ENCODE peak calls at places on chromosomes 6 and 20, in six cellular contexts. I is breast epithelium, O is cardiac muscle cell, J is WTC11, S is AG04450, N is HL-60. V is an unnamed sample.

GRCh38 chr20:40728470-40728869 is 39.4 kb upstream of the MAFB start:
- DNase-seq in I (no peak), O (no peak), J (no peak), S (no peak), N (no peak), V (no peak)

GRCh38 chr6:166904101-166904746 is 52.1 kb downstream of the RNASET2 start:
- DNase-seq in I (no peak), O (peak), J (no peak), S (no peak), N (no peak), V (no peak)

GRCh38 chr6:137926207-137926731 is 59.2 kb downstream of the TNFAIP3 start:
- DNase-seq in I (no peak), O (no peak), J (peak), S (peak), N (no peak), V (peak)

GRCh38 chr6:140040391-140040790 is 665.9 kb upstream of the CITED2 start:
- DNase-seq in I (no peak), O (no peak), J (no peak), S (no peak), N (no peak), V (no peak)

GRCh38 chr20:56875052-56875663 is 246.1 kb downstream of the TFAP2C start:
- DNase-seq in I (no peak), O (no peak), J (peak), S (peak), N (no peak), V (no peak)

GRCh38 chr6:49004806-49005205 is 458.2 kb downstream of the MMUT start:
- DNase-seq in I (no peak), O (no peak), J (no peak), S (no peak), N (no peak), V (no peak)

GRCh38 chr6:111663692-111664564 is 58.2 kb upstream of the TRAF3IP2 start:
- DNase-seq in I (no peak), O (peak), J (peak), S (no peak), N (no peak), V (no peak)

GRCh38 chr6:28544211-28544610 is 18.5 kb downstream of the GPX5 start:
- DNase-seq in I (no peak), O (no peak), J (peak), S (no peak), N (no peak), V (no peak)

GRCh38 chr6:10951675-10952282 is 64.9 kb downstream of the SYCP2L start:
- DNase-seq in I (no peak), O (peak), J (no peak), S (peak), N (peak), V (no peak)

GRCh38 chr20:16369441-16369840 is 203.8 kb downstream of the KIF16B start:
- DNase-seq in I (no peak), O (no peak), J (no peak), S (no peak), N (no peak), V (no peak)

GRCh38 chr20:16368645-16369292 is 204.5 kb downstream of the KIF16B start:
- DNase-seq in I (no peak), O (no peak), J (no peak), S (peak), N (no peak), V (no peak)

GRCh38 chr20:16366548-16366947 is 206.7 kb downstream of the KIF16B start:
- DNase-seq in I (no peak), O (no peak), J (no peak), S (no peak), N (no peak), V (no peak)

GRCh38 chr20:16363832-16364687 is 209.2 kb downstream of the KIF16B start:
- DNase-seq in I (no peak), O (no peak), J (no peak), S (no peak), N (no peak), V (no peak)

GRCh38 chr20:16367948-16368560 is 205.2 kb downstream of the KIF16B start:
- DNase-seq in I (no peak), O (no peak), J (no peak), S (no peak), N (no peak), V (no peak)
- TF ChIP-seq CTCF in I (no peak), O (no peak), J (no peak), S (no peak), N (no peak), V (no peak)

GRCh38 chr6:9484686-9485085 is 930.2 kb downstream of the TFAP2A start:
- DNase-seq in I (no peak), O (no peak), J (no peak), S (no peak), N (no peak), V (no peak)

GRCh38 chr6:9484091-9484490 is 930.8 kb downstream of the TFAP2A start:
- DNase-seq in I (no peak), O (no peak), J (no peak), S (no peak), N (no peak), V (no peak)

GRCh38 chr6:9485992-9486391 is 928.9 kb downstream of the TFAP2A start:
- DNase-seq in I (no peak), O (no peak), J (no peak), S (no peak), N (no peak), V (no peak)

GRCh38 chr6:9482030-9482731 is 932.7 kb downstream of the TFAP2A start:
- DNase-seq in I (no peak), O (no peak), J (no peak), S (peak), N (no peak), V (no peak)

DNA sequence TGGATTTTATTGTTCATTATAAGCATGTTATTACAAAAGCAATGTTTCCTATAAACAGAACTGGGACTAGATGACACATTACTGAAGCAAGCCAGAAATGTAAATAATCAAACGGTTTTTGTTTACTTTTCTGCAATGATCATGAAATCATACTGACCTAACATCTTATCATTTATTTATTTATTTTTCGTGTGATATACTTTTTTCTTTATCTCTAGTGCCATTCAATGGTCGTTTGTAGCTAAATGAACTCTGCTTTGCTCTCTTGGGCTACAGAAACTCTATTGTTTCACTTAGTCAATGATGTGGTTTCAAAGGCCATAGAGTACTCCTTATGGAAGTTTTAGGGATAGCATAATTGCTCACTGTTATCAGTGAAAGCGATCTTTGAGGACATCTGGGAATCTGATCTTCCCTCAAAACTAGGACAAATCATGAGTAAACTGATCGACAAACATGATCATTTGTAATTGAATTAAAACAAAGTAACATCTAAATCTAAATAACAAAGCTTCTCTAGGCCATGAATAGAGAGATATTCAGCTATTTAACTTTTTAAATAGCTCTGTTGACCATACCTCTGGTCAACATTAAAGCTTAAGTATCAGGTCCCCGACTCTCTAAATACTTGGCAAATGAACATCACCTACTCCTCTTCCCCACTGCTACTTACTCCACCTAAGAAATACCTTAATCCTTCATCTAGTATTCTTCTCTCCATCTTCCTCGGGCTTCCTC is 933.4 kb downstream of the TFAP2A start:
- DNase-seq in I (no peak), O (no peak), J (no peak), S (no peak), N (no peak), V (no peak)
- TF ChIP-seq CTCF in I (no peak), O (no peak), J (no peak), S (no peak), N (no peak), V (no peak)

GRCh38 chr6:33116881-33117711 is 41.3 kb downstream of the HLA-DPB1 start:
- DNase-seq in I (no peak), O (peak), J (peak), S (no peak), N (no peak), V (no peak)

GRCh38 chr6:33117826-33118277 is 42.1 kb downstream of the HLA-DPB1 start:
- DNase-seq in I (no peak), O (no peak), J (no peak), S (no peak), N (no peak), V (no peak)

GRCh38 chr6:33114428-33114827 is 38.6 kb downstream of the HLA-DPB1 start:
- DNase-seq in I (no peak), O (no peak), J (no peak), S (no peak), N (peak), V (no peak)

GRCh38 chr6:33116417-33116816 is 40.6 kb downstream of the HLA-DPB1 start:
- DNase-seq in I (no peak), O (peak), J (peak), S (no peak), N (no peak), V (no peak)

GRCh38 chr6:33118525-33119123 is 42.8 kb downstream of the HLA-DPB1 start:
- DNase-seq in I (no peak), O (peak), J (no peak), S (peak), N (peak), V (no peak)
- TF ChIP-seq CTCF in I (peak), O (peak), J (peak), S (peak), N (peak), V (peak)

DNA sequence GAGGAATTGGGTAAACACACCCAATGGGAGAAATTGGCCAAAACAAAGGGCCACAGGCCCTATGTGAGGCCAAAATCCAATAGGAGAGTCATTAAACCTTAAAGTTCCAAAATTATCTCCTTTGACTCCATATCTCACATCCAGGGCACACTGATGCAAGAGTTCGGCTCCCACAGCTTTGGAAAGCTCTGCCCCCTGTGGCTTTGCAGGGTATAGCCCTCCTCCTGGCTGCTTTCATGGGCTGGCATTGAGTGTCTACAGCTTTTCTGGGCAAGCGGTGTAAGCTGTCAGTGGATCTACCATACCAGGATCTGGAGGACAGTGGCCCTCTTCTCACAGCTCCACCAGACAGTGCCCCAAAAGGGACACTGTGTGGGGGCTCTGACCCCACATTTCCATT is 160.5 kb downstream of the ADGRG6 start:
- DNase-seq in I (no peak), O (no peak), J (peak), S (no peak), N (no peak), V (no peak)
- TF ChIP-seq CTCF in I (no peak), O (peak), J (no peak), S (no peak), N (no peak), V (peak)

GRCh38 chr20:42041000-42041565 is 422.9 kb upstream of the CHD6 start:
- DNase-seq in I (no peak), O (peak), J (no peak), S (no peak), N (no peak), V (no peak)
- TF ChIP-seq CTCF in I (no peak), O (no peak), J (no peak), S (no peak), N (no peak), V (no peak)

GRCh38 chr20:43511879-43512278 is 4.4 kb downstream of the L3MBTL1 start:
- DNase-seq in I (no peak), O (no peak), J (no peak), S (no peak), N (no peak), V (no peak)

GRCh38 chr20:43506238-43506637 is 1.3 kb upstream of the L3MBTL1 start:
- DNase-seq in I (no peak), O (no peak), J (no peak), S (no peak), N (no peak), V (no peak)

GRCh38 chr20:43507150-43508080 is at the start of gene L3MBTL1:
- DNase-seq in I (no peak), O (peak), J (peak), S (no peak), N (peak), V (no peak)

GRCh38 chr20:43508106-43508505 is 609 bp downstream of the L3MBTL1 start:
- DNase-seq in I (no peak), O (no peak), J (peak), S (no peak), N (no peak), V (no peak)

DNA sequence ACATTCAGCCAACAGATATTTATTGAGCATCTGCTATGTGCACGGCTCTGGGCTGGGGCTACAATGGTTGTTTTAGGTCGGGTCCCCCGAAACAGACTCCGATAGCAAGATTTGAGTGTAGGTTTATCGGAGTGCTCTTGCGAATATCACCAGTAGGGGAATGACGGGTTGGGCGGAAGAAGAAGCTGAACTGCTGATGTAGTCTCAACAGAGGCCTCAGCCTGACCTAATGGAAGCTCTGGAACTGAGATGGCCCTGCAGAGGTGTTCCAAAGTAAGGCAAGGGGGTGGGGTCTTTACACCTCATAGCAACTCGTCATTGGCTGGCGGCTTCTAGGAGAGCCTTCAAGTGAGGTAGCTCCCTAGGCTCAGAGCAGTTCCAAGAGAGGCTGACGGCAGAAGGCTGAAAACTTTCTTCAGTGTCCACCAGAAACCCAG is 1.1 kb downstream of the L3MBTL1 start:
- DNase-seq in I (no peak), O (peak), J (peak), S (no peak), N (no peak), V (no peak)
- TF ChIP-seq CTCF in I (no peak), O (peak), J (no peak), S (peak), N (no peak), V (no peak)

DNA sequence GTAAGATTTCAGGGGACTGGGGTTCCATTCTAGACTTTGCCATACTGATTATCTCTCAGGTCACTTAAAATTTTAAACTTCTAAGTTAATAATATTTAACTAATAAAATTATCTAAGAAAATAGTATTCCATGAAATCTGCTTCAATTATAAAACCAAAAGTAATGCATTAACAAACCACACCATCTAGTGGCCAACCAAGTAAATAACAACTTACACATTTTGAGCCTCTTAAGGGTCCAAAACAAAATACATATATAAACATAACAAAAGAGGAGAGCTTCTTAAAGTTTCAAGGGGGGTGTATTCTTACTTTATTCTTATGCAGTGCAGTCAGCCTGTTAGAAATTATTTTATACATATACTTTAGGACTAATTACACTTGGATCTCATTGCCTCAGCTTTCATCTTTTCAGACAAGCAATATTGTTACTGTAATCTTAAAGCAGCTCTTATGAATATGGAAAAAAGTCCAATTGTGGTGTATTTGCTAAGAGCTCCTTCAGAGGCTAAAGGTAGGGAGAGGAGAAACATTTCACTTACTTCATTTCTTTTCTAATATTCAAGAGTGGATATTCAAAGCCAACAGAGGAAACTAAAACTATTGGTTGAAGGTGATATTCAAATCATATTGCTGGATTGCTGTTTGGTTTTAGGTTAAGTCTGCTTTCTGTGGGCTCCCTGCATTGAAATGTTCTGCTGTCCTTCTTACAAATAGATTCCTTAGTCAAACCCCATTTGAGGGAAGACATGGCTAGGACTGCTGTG is 199.7 kb upstream of the SIM1 start:
- DNase-seq in I (no peak), O (peak), J (no peak), S (peak), N (no peak), V (no peak)
- TF ChIP-seq CTCF in I (peak), O (peak), J (peak), S (peak), N (no peak), V (peak)

GRCh38 chr6:135088818-135089809 is 34.5 kb upstream of the HBS1L start:
- DNase-seq in I (no peak), O (no peak), J (no peak), S (peak), N (peak), V (peak)
- TF ChIP-seq CTCF in I (no peak), O (peak), J (peak), S (peak), N (peak), V (peak)

GRCh38 chr6:12640438-12640837 is 76.1 kb upstream of the PHACTR1 start:
- DNase-seq in I (no peak), O (no peak), J (no peak), S (no peak), N (no peak), V (no peak)

GRCh38 chr6:12635813-12636212 is 80.8 kb upstream of the PHACTR1 start:
- DNase-seq in I (no peak), O (peak), J (no peak), S (no peak), N (no peak), V (no peak)

GRCh38 chr6:12637960-12638641 is 78.5 kb upstream of the PHACTR1 start:
- DNase-seq in I (peak), O (peak), J (peak), S (no peak), N (peak), V (peak)

GRCh38 chr6:12635375-12635774 is 81.2 kb upstream of the PHACTR1 start:
- DNase-seq in I (no peak), O (no peak), J (no peak), S (no peak), N (no peak), V (no peak)

GRCh38 chr6:12636336-12636735 is 80.2 kb upstream of the PHACTR1 start:
- DNase-seq in I (no peak), O (no peak), J (no peak), S (no peak), N (no peak), V (no peak)
- TF ChIP-seq CTCF in I (no peak), O (peak), J (no peak), S (peak), N (no peak), V (peak)